ENCODE peak calls at places on chromosomes 6 and 20, in five cellular contexts. I is heart right ventricle, R is prostate gland, N is esophagus squamous epithelium, M is tibial artery. C is an unnamed sample.
A peak's percentile ranks its signal among the peaks of the same experiment; 100 is the strongest.

GRCh38 chr6:152458648-152459047 is 178.5 kb downstream of the SYNE1 start:
- DNase-seq in N (no peak), R (no peak), I (no peak), M (no peak), C (no peak)

GRCh38 chr20:32621914-32622584 is 36.9 kb upstream of the NOL4L start:
- DNase-seq in R (no peak), I (no peak), N (no peak), M (no peak), C (no peak)

GRCh38 chr20:3163099-3164042 is 3.7 kb upstream of the FASTKD5 start:
- DNase-seq in I (no peak), M (peak; percentile 51), R (no peak), N (no peak), C (no peak)

GRCh38 chr20:58634121-58634817 is 16.8 kb upstream of the STX16 start:
- DNase-seq in M (peak; percentile 32), R (no peak), I (no peak), N (no peak), C (peak; percentile 64)

GRCh38 chr6:108168026-108168463 is 2.2 kb downstream of the NR2E1 start:
- DNase-seq in N (no peak), I (no peak), R (no peak), M (no peak), C (no peak)

GRCh38 chr20:15616626-15617025 is 956.6 kb downstream of the KIF16B start:
- DNase-seq in N (no peak), M (no peak), I (no peak), R (no peak), C (no peak)

GRCh38 chr20:17570347-17571152 is 675 bp downstream of the DSTN start:
- DNase-seq in R (peak; percentile 54), N (no peak), M (peak; percentile 80), I (peak; percentile 53), C (peak; percentile 55)

GRCh38 chr6:84902354-84902928 is 138.0 kb upstream of the TBX18 start:
- DNase-seq in R (no peak), I (no peak), N (no peak), M (no peak), C (no peak)

GRCh38 chr20:33172781-33173180 is 4.8 kb downstream of the BPIFA2 start:
- DNase-seq in R (no peak), N (no peak), M (no peak), I (no peak), C (peak; percentile 1)

GRCh38 chr20:40600441-40601235 is 88.4 kb downstream of the MAFB start:
- DNase-seq in M (no peak), R (no peak), N (no peak), I (no peak), C (no peak)

GRCh38 chr6:138086573-138087196 is 20.5 kb downstream of the PERP start:
- DNase-seq in N (no peak), I (no peak), M (no peak), R (peak; percentile 22), C (no peak)

GRCh38 chr6:132218063-132218696 is 183.1 kb downstream of the MOXD1 start:
- DNase-seq in N (no peak), M (no peak), R (no peak), I (no peak), C (peak; percentile 27)

GRCh38 chr6:150282806-150283205 is 86.0 kb upstream of the IYD start:
- DNase-seq in I (no peak), N (no peak), M (no peak), R (no peak), C (no peak)

GRCh38 chr6:8670792-8671191 is 235.4 kb upstream of the SLC35B3 start:
- DNase-seq in M (no peak), N (no peak), R (no peak), I (no peak), C (no peak)

GRCh38 chr20:20513720-20514119 is 145.8 kb downstream of the INSM1 start:
- DNase-seq in R (no peak), N (no peak), M (no peak), I (no peak), C (no peak)

GRCh38 chr6:155436981-155437749 is 18.5 kb downstream of the NOX3 start:
- DNase-seq in M (no peak), N (no peak), I (no peak), R (no peak), C (peak; percentile 42)

GRCh38 chr20:10487354-10488115 is 52.4 kb downstream of the SLX4IP start:
- DNase-seq in R (no peak), I (no peak), N (no peak), M (no peak), C (no peak)

GRCh38 chr6:110509617-110510231 is 33.3 kb upstream of the SLC22A16 start:
- DNase-seq in I (no peak), N (no peak), R (no peak), M (no peak), C (peak; percentile 65)

GRCh38 chr6:110513001-110513400 is 36.6 kb upstream of the SLC22A16 start:
- DNase-seq in M (no peak), N (no peak), I (no peak), R (no peak), C (no peak)

GRCh38 chr20:54152227-54153040 is 21.4 kb downstream of the CYP24A1 start:
- DNase-seq in R (no peak), I (no peak), M (no peak), N (no peak), C (no peak)

GRCh38 chr6:34190504-34191122 is 44.7 kb upstream of the GRM4 start:
- DNase-seq in N (no peak), M (peak; percentile 44), I (no peak), R (no peak), C (no peak)

GRCh38 chr6:154106251-154106650 is 67.2 kb downstream of the OPRM1 start:
- DNase-seq in R (no peak), N (no peak), M (no peak), I (no peak), C (no peak)

GRCh38 chr6:78598966-78599365 is 268.4 kb upstream of the IRAK1BP1 start:
- DNase-seq in I (no peak), N (no peak), M (no peak), R (no peak), C (peak; percentile 88)

DNA sequence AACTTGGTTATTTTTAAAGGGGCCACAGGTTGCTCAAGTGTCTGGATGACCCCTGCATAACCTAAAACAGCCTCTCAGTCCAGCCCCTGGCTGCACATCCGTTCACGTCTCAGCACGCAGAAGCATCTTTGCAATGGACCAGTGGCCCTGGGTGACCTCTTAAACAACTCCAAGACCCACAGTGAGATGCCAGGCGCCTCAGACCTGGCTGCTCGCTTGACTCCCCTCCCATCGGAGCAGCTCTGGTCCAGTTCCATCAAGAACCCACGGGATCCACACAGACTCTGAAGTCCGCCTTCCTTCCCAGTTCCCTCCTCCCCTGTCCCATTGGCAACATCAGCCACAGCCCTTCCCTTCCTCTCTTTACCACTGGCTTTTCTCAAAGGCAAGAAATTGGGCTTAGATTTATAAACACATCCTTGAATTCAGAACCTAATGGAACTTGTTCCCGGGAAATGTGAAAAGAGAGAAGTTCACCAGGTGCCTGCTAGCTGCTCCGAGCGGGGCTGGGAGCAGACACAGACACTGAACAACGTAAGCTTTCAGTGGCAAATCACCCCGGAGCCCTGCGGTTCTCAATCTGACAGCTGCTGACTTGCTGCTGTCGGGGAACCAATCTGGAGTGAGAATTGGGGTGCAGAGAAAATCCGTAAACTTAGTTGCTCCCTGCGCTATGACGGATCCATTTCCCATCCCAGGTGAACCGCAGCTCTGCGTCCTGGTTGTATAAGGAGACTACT is 39.6 kb upstream of the MPC1 start:
- DNase-seq in N (no peak), M (peak; percentile 40), R (no peak), I (no peak), C (no peak)
- H3K36me3 ChIP-seq in N (no peaks in the 10 kb centered on the region), M (peaks cover 64% of the 10 kb centered on the region), R (no peaks in the 10 kb centered on the region), I (no peaks in the 10 kb centered on the region), C (no peaks in the 10 kb centered on the region)

GRCh38 chr20:38973107-38973506 is 11.0 kb downstream of the DHX35 start:
- DNase-seq in R (no peak), M (no peak), I (no peak), N (no peak), C (no peak)
- H3K27ac ChIP-seq in R (no peak overlapping the region), M (peak overlapping the region; percentile 34), I (no peak overlapping the region), N (peak overlapping the region; percentile 60), C (no peak overlapping the region)

GRCh38 chr6:113713665-113714064 is 143.5 kb upstream of the MARCKS start:
- DNase-seq in R (no peak), I (no peak), N (no peak), M (no peak), C (peak; percentile 6)

GRCh38 chr6:113723182-113723581 is 134.0 kb upstream of the MARCKS start:
- DNase-seq in I (no peak), R (no peak), N (no peak), M (no peak), C (peak; percentile 29)

GRCh38 chr6:113718588-113718987 is 138.6 kb upstream of the MARCKS start:
- DNase-seq in I (no peak), N (no peak), M (no peak), R (no peak), C (no peak)

GRCh38 chr6:113719545-113719944 is 137.6 kb upstream of the MARCKS start:
- DNase-seq in R (no peak), M (no peak), I (no peak), N (no peak), C (no peak)

DNA sequence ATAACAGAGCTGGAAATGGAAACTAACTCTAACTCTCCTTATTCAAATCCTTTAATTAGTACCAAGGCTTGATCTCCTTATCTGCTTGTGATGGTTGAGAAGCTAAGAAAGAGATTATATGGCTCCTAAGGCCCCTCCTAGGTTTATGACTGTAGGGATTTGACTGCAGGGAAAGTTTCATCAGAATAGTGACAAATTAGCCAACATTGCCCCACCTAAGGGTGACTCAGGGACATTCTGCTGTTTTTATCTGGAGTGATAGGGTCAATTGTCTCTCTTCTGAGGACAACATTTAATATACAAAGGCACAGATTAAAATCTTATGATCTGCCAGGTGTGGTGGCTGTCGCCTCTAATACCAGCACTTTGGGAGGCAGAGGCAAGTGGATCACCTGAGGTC is 138.1 kb upstream of the MARCKS start:
- DNase-seq in M (no peak), I (no peak), R (no peak), N (no peak), C (no peak)
- TF ChIP-seq CTCF in M (no peak), I (no peak), R (no peak), N (no peak), C (no peak)

GRCh38 chr20:62949153-62949821 is 3.2 kb upstream of the SLC17A9 start:
- DNase-seq in R (no peak), I (no peak), M (no peak), N (no peak), C (no peak)

GRCh38 chr20:62949887-62950286 is 2.6 kb upstream of the SLC17A9 start:
- DNase-seq in N (no peak), M (no peak), R (no peak), I (no peak), C (no peak)

GRCh38 chr20:62946918-62947317 is 5.6 kb upstream of the SLC17A9 start:
- DNase-seq in M (no peak), N (no peak), I (no peak), R (no peak), C (peak; percentile 80)

GRCh38 chr20:62945771-62946339 is 6.7 kb upstream of the SLC17A9 start:
- DNase-seq in N (no peak), M (no peak), I (no peak), R (no peak), C (no peak)

GRCh38 chr20:62947532-62948300 is 4.8 kb upstream of the SLC17A9 start:
- DNase-seq in I (no peak), M (no peak), N (no peak), R (no peak), C (no peak)
- H3K36me3 ChIP-seq in I (no peaks in the 10 kb centered on the region), M (peaks cover 82% of the 10 kb centered on the region), N (peaks cover 12% of the 10 kb centered on the region), R (peaks cover 3% of the 10 kb centered on the region), C (peaks cover 39% of the 10 kb centered on the region)

GRCh38 chr6:32223258-32224235 is at the start of gene NOTCH4:
- DNase-seq in N (no peak), M (peak; percentile 51), I (peak; percentile 45), R (no peak), C (no peak)
- H3K27ac ChIP-seq in N (peak within 1 kb of the TSS; percentile 72), M (no peak within 1 kb of the TSS), I (peak within 1 kb of the TSS; percentile 91), R (peak within 1 kb of the TSS; percentile 61), C (no peak within 1 kb of the TSS)